ENCODE peak calls at places on chromosomes 11 and 22, in six cellular contexts. B, E, C, I, T and A are unnamed samples.

GRCh38 chr11:17719940-17720795 is 797 bp downstream of the MYOD1 start:
- DNase-seq in B (no peak), E (no peak), C (no peak), I (peak; percentile 20), T (no peak), A (no peak)

GRCh38 chr11:122101625-122102291 is 14.3 kb downstream of the BLID start:
- DNase-seq in B (peak; percentile 87), E (no peak), C (peak; percentile 28), I (peak; percentile 89), T (no peak), A (peak; percentile 42)

GRCh38 chr22:44703269-44703870 is 1.4 kb downstream of the PRR5 start:
- DNase-seq in B (no peak), E (no peak), C (no peak), I (no peak), T (no peak), A (no peak)

GRCh38 chr22:28939394-28939793 is 56.0 kb downstream of the ZNRF3 start:
- DNase-seq in B (no peak), E (no peak), C (no peak), I (no peak), T (no peak), A (no peak)

GRCh38 chr11:125621995-125622394 is 3.0 kb upstream of the CHEK1 start:
- DNase-seq in B (no peak), E (no peak), C (no peak), I (peak; percentile 59), T (no peak), A (no peak)

GRCh38 chr11:102522332-102523207 is 8.0 kb downstream of the MMP7 start:
- DNase-seq in B (no peak), E (no peak), C (no peak), I (no peak), T (no peak), A (no peak)

GRCh38 chr11:87185228-87185627 is 147.5 kb downstream of the TMEM135 start:
- DNase-seq in B (no peak), E (no peak), C (no peak), I (no peak), T (no peak), A (no peak)

GRCh38 chr11:76230392-76230791 is 24.1 kb upstream of the WNT11 start:
- DNase-seq in B (no peak), E (no peak), C (no peak), I (no peak), T (no peak), A (no peak)

GRCh38 chr11:45045692-45046471 is 95.2 kb upstream of the TP53I11 start:
- DNase-seq in B (peak; percentile 95), E (peak; percentile 68), C (no peak), I (peak; percentile 75), T (no peak), A (peak; percentile 48)

GRCh38 chr11:61362542-61362875 is 335 bp downstream of the TMEM138 start:
- DNase-seq in B (no peak), E (no peak), C (peak; percentile 32), I (peak; percentile 55), T (no peak), A (no peak)

GRCh38 chr11:69899957-69900821 is 81.0 kb upstream of the FGF3 start:
- DNase-seq in B (no peak), E (peak; percentile 88), C (no peak), I (no peak), T (no peak), A (no peak)

GRCh38 chr11:133821776-133822175 is 23.5 kb downstream of the SPATA19 start:
- DNase-seq in B (peak; percentile 49), E (peak; percentile 40), C (peak; percentile 46), I (peak; percentile 17), T (no peak), A (peak; percentile 56)

GRCh38 chr22:49965291-49966040 is 4.9 kb downstream of the PIM3 start:
- DNase-seq in B (peak; percentile 87), E (peak; percentile 42), C (peak; percentile 23), I (no peak), T (no peak), A (no peak)

GRCh38 chr11:78310500-78310909 is 107.1 kb downstream of the GAB2 start:
- DNase-seq in B (no peak), E (peak; percentile 54), C (peak; percentile 64), I (peak; percentile 32), T (peak; percentile 54), A (no peak)

GRCh38 chr11:100525635-100526034 is 161.5 kb upstream of the ARHGAP42 start:
- DNase-seq in B (no peak), E (no peak), C (no peak), I (no peak), T (no peak), A (no peak)

GRCh38 chr11:63999349-64000025 is 13.2 kb downstream of the OTUB1 start:
- DNase-seq in B (peak; percentile 95), E (peak; percentile 35), C (peak; percentile 79), I (peak; percentile 26), T (peak; percentile 50), A (peak; percentile 42)

GRCh38 chr11:12278766-12279671 is 98.4 kb upstream of the PARVA start:
- DNase-seq in B (peak; percentile 69), E (no peak), C (no peak), I (no peak), T (no peak), A (no peak)

GRCh38 chr11:11078344-11078743 is 220.5 kb upstream of the ZBED5 start:
- DNase-seq in B (no peak), E (no peak), C (no peak), I (peak; percentile 20), T (no peak), A (no peak)

GRCh38 chr22:45007247-45007945 is 2.4 kb downstream of the PHF21B start:
- DNase-seq in B (no peak), E (no peak), C (no peak), I (no peak), T (no peak), A (no peak)

GRCh38 chr11:6468712-6469495 is 4.8 kb downstream of the TRIM3 start:
- DNase-seq in B (peak; percentile 97), E (peak; percentile 80), C (peak; percentile 91), I (peak; percentile 95), T (peak; percentile 44), A (peak; percentile 86)

GRCh38 chr11:31780078-31780971 is 30.8 kb downstream of the PAX6 start:
- DNase-seq in B (no peak), E (no peak), C (no peak), I (no peak), T (no peak), A (no peak)

GRCh38 chr11:76629133-76629852 is 41.3 kb downstream of the LRRC32 start:
- DNase-seq in B (peak; percentile 90), E (peak; percentile 50), C (no peak), I (peak; percentile 97), T (no peak), A (peak; percentile 48)

DNA sequence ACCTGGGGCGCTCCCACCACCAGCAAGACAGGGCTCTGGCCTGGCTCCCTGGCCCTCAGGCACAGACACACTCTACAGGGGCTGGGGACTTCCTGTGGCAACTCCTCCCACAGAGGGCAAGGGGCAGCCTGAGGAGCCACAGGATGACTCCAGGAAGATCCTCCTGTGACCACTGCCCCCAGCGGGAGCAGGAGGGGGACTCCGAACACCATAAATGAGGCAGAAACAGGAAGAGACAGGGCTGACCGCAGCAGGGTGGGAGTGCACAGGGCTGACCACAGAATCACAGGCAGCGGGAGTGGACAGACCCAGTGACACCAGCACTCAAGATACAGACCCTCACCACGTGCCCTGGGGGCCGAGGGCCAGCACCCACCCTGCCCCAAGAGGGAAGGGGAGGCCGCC is 10.8 kb downstream of the ARAP1 start:
- DNase-seq in B (no peak), E (peak; percentile 69), C (no peak), I (no peak), T (peak; percentile 58), A (no peak)
- TF ChIP-seq CTCF in B (no peak), E (no peak), C (no peak), I (no peak), T (no peak), A (no peak)

GRCh38 chr11:56659755-56660154 is 3.7 kb upstream of the OR5AR1 start:
- DNase-seq in B (no peak), E (no peak), C (no peak), I (no peak), T (no peak), A (no peak)
- H3K4me3 ChIP-seq in B (no peak overlapping the region), E (no peak overlapping the region), C (no peak overlapping the region), I (no peak overlapping the region), T (no peak overlapping the region), A (no peak overlapping the region)

GRCh38 chr22:19755722-19756287 is 4.8 kb upstream of the TBX1 start:
- DNase-seq in B (no peak), E (no peak), C (no peak), I (no peak), T (no peak), A (no peak)
- TF ChIP-seq CTCF in B (no peak), E (no peak), C (no peak), I (no peak), T (no peak), A (no peak)

GRCh38 chr11:48110509-48110766 is 106.2 kb upstream of the OR4B1 start:
- DNase-seq in B (no peak), E (no peak), C (no peak), I (no peak), T (no peak), A (no peak)

GRCh38 chr11:48107188-48107704 is 109.4 kb upstream of the OR4B1 start:
- DNase-seq in B (peak; percentile 66), E (no peak), C (no peak), I (no peak), T (peak; percentile 72), A (no peak)

GRCh38 chr11:48108231-48109045 is 108.2 kb upstream of the OR4B1 start:
- DNase-seq in B (peak; percentile 54), E (no peak), C (no peak), I (no peak), T (no peak), A (no peak)

GRCh38 chr11:48111941-48112340 is 104.7 kb upstream of the OR4B1 start:
- DNase-seq in B (peak; percentile 70), E (no peak), C (no peak), I (no peak), T (no peak), A (no peak)

GRCh38 chr11:48109046-48109666 is 107.5 kb upstream of the OR4B1 start:
- DNase-seq in B (no peak), E (no peak), C (no peak), I (peak; percentile 70), T (no peak), A (no peak)
- H3K4me3 ChIP-seq in B (no peak overlapping the region), E (peak overlapping the region; percentile 27), C (no peak overlapping the region), I (no peak overlapping the region), T (peak overlapping the region; percentile 35), A (no peak overlapping the region)

GRCh38 chr22:46596819-46597218 is 23.4 kb upstream of the GRAMD4 start:
- DNase-seq in B (no peak), E (no peak), C (peak; percentile 95), I (no peak), T (no peak), A (peak; percentile 86)
- TF ChIP-seq CTCF in B (no peak), E (no peak), C (peak; percentile 31), I (no peak), T (peak; percentile 51), A (no peak)